ENCODE peak calls at places on chromosomes 16 and 17, in seven cellular contexts. P is fibroblast of the aortic adventitia, F is Peyer's patch, I is lower leg skin, W is RWPE2, T is GM13977, A is heart right ventricle. X is an unnamed sample.
A peak's percentile ranks its signal among the peaks of the same experiment; 100 is the strongest.

GRCh38 chr17:17552351-17553216 is 38.9 kb downstream of the PEMT start:
- DNase-seq in F (no peak), P (no peak), A (peak; percentile 16), T (no peak), I (no peak), W (no peak), X (no peak)

GRCh38 chr17:37770631-37771518 is 26.0 kb upstream of the HNF1B start:
- DNase-seq in A (peak; percentile 41), W (no peak), T (no peak), P (peak; percentile 68), I (no peak), F (no peak), X (no peak)

GRCh38 chr16:81405702-81406113 is 38.9 kb upstream of the CMIP start:
- DNase-seq in P (peak; percentile 92), A (no peak), F (no peak), I (no peak), W (peak; percentile 92), T (no peak), X (no peak)

GRCh38 chr17:77929871-77930436 is 28.5 kb upstream of the TNRC6C start:
- DNase-seq in W (no peak), P (no peak), A (no peak), F (no peak), T (no peak), I (no peak), X (no peak)

GRCh38 chr16:53773881-53774280 is 69.9 kb downstream of the FTO start:
- DNase-seq in T (no peak), W (no peak), A (no peak), I (no peak), P (no peak), F (no peak), X (no peak)

GRCh38 chr17:47225436-47225858 is 16.3 kb downstream of the MYL4 start:
- DNase-seq in T (no peak), I (peak; percentile 85), W (no peak), A (no peak), P (peak; percentile 96), F (no peak), X (no peak)

GRCh38 chr17:16135461-16135860 is 79.9 kb downstream of the NCOR1 start:
- DNase-seq in T (no peak), P (no peak), I (no peak), A (no peak), W (no peak), F (no peak), X (no peak)

GRCh38 chr16:55655709-55656694 is at the start of gene SLC6A2:
- DNase-seq in A (peak; percentile 29), W (no peak), F (no peak), I (no peak), T (peak; percentile 20), P (no peak), X (no peak)

GRCh38 chr16:30834130-30834740 is 47.2 kb upstream of the ZNF629 start:
- DNase-seq in F (no peak), I (no peak), P (no peak), T (no peak), W (peak; percentile 65), A (no peak), X (no peak)

GRCh38 chr16:23119570-23119969 is 29.7 kb downstream of the USP31 start:
- DNase-seq in P (peak; percentile 77), A (no peak), T (no peak), F (no peak), I (no peak), W (no peak), X (no peak)

GRCh38 chr17:68260051-68260762 is 12.4 kb downstream of the AMZ2 start:
- DNase-seq in P (no peak), W (no peak), A (no peak), I (no peak), T (no peak), F (no peak), X (no peak)

GRCh38 chr17:30323895-30324319 is 9.9 kb downstream of the TMIGD1 start:
- DNase-seq in I (peak; percentile 71), P (peak; percentile 69), W (no peak), A (no peak), T (peak; percentile 40), F (peak; percentile 25), X (peak; percentile 68)

GRCh38 chr17:40095356-40095943 is 4.9 kb downstream of the NR1D1 start:
- DNase-seq in W (no peak), A (no peak), P (no peak), T (no peak), F (no peak), I (peak; percentile 43), X (no peak)

GRCh38 chr17:2068101-2068518 is 13.2 kb downstream of the HIC1 start:
- DNase-seq in I (no peak), W (no peak), A (no peak), T (no peak), P (peak; percentile 87), F (no peak), X (no peak)

GRCh38 chr16:53945996-53946395 is 242.0 kb downstream of the FTO start:
- DNase-seq in I (no peak), T (no peak), W (no peak), F (no peak), A (no peak), P (peak; percentile 77), X (no peak)

GRCh38 chr17:46002311-46002972 is 3.4 kb downstream of the STH start:
- DNase-seq in A (peak; percentile 33), T (peak; percentile 85), F (peak; percentile 65), W (no peak), I (peak; percentile 70), P (peak; percentile 69), X (no peak)

DNA sequence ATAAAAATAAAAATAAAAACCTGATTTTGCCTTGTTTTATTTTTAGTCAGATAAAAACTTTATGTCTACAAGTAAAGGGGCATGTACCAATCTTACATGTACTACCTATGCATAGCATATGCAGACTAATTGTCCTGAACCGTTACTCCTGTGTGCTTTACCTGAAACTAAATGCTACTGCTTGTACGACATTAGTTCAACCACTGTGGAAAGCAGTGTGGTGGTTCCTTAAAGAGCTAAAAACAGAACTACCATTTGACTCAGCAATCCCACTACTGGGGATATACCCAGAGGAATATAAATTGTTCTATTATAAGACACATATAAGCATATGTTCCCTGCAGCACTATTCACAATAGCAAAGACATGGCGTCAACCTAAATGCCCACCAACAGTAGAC is 426.0 kb upstream of the PMFBP1 start:
- DNase-seq in W (no peak), I (no peak), P (no peak), F (no peak), A (no peak), T (no peak), X (no peak)
- TF ChIP-seq CTCF in W (no peak), I (no peak), P (no peak), F (no peak), A (no peak), T (no peak), X (no peak)

DNA sequence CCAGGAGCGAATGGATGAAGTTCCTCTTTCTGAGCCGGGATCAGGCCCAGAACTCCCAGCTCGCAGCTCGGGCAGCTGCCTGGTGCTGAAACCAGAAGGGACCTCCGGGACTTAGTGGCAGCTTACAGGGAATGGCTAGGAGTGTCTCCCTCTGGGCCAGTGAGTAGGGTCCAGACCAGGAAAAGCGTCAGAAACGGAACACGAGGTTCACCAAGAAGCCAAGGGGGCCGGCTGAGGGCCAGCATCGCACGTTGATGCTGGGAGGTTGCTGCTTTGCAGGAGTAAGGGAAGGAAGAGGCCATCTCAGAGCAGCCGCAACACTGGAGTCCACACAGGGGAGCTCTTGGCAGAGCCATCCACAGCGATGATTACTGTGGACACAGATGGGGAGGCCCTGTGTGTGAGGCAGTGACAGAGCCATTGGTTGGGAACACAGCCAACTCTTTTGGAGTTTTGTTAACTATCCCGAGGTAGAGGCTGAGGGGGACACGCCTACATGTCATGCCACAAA is 74.0 kb upstream of the CREBBP start:
- DNase-seq in P (peak; percentile 49), I (no peak), W (no peak), A (no peak), F (no peak), T (no peak), X (no peak)
- TF ChIP-seq CTCF in P (no peak), I (no peak), W (no peak), A (no peak), F (no peak), T (no peak), X (no peak)

DNA sequence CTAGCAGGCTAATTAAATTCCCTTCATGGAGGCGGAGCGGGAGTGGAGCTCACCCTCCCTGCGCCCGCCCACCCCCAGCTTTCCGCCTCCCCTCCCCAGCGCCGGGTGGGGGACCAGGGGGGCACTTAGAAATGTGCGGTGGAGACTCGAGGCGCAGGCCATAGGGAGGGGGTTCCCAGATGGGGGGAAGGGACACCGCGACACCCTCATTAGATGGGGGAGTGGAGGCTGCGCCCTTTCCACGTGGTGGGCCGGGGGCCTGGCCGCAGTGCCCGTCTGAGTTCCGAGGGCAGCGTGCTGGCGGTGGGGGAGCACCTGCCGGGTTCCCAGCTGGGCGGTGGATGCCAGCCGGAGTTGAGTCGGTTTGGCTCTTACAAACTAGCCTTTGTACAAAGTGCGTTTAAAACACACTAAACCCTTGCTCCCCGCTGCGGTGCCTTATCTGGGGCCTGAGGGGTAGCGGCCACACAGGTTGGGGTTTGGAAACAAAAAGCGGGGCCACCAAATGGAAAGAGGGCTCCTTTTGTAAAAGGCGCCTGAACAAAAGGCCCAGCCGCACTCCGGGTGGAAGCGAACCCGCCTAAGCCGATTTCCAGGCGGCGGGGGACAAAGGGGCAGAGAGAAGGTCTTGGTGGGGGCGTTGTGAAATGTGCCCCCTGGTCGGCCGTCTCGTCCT is 1.4 kb downstream of the GSE1 start:
- DNase-seq in F (no peak), W (no peak), A (no peak), T (no peak), I (peak; percentile 24), P (no peak), X (no peak)
- TF ChIP-seq CTCF in F (no peak), W (no peak), A (no peak), T (no peak), I (no peak), P (no peak), X (no peak)

DNA sequence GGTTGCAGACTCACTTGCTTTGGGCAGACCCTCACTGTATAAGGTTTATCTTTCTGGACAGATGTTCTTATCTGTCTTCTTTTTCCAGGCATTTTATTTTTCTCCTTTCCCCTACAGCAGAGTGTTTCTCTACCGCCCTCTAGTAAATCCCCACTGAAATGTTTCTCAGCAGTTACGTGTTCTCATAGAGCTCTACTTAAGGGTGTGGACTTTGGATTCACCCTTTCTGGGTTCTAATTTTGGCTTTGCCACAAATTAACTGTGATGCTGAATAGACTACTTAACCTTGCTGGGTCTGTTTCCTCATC is 2.0 kb downstream of the ADAT1 start:
- DNase-seq in A (no peak), T (peak; percentile 36), I (no peak), F (no peak), P (peak; percentile 64), W (no peak), X (no peak)
- TF ChIP-seq CTCF in A (peak; percentile 50), T (peak; percentile 60), I (no peak), F (peak; percentile 19), P (peak; percentile 76), W (peak; percentile 59), X (peak; percentile 25)

DNA sequence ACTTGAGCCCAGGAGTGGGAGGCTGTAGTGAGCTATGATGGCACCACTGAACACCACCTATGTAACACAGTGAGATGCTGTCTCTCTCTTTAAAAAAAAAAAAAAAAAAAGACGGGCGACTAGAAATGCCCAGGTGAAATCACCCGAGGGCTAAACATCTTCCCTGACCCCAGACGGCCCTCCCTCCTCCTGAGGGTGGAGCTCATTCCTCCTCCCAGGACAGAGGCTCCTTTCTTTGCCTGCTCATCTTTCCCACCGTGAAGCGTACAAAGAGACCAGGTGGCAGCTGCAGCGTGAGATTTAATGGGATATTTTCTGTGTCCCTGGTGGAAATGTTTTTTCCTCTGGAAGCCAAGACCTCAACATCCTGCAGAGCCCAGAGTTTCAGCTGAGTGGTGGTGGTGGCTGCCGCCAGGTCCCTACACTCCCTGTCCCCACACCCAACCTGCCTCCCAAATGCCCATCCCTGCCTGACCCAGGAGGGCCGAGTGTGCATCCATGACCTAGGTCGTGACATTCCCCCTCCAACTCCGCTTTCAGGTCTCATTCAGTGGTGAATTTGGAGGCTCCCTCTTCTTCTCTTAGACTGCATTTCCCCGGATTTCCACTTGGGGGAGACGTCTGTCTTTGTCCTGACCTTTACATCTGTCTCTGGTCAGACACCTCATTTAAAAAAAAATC is 14.4 kb upstream of the GPRC5B start:
- DNase-seq in F (no peak), W (no peak), P (peak; percentile 65), A (no peak), T (peak; percentile 66), I (peak; percentile 56), X (no peak)
- TF ChIP-seq CTCF in F (peak; percentile 69), W (peak; percentile 86), P (peak; percentile 87), A (peak; percentile 68), T (peak; percentile 68), I (no peak), X (peak; percentile 81)

X was measured in CD14-positive monocyte.